ENCODE peak calls at places on chromosomes 5 and 9, in nine cellular contexts. I is heart left ventricle, L is endodermal cell, C is lung, Y is IMR-90, X is left ventricle myocardium inferior, O is sigmoid colon, S is OCI-LY7, T is spleen. Q is an unnamed sample.

GRCh38 chr5:100505984-100506670 is 29.0 kb upstream of the FAM174A start:
- DNase-seq in Y (peak), C (no peak), T (no peak), O (no peak), I (no peak), S (no peak), L (no peak), X (no peak), Q (no peak)

GRCh38 chr9:111036068-111036789 is 2.0 kb downstream of the LPAR1 start:
- DNase-seq in O (peak), L (peak), S (no peak), X (peak), T (peak), C (peak), I (peak), Y (peak), Q (peak)

GRCh38 chr5:128263357-128263756 is 179.8 kb downstream of the SLC12A2 start:
- DNase-seq in I (peak), T (no peak), C (no peak), O (no peak), S (no peak), Y (no peak), X (peak), L (no peak), Q (no peak)

GRCh38 chr5:103428411-103428871 is 134.1 kb downstream of the NUDT12 start:
- DNase-seq in I (peak), L (no peak), Y (peak), X (peak), S (no peak), C (no peak), O (no peak), T (no peak), Q (no peak)

GRCh38 chr9:91089405-91090131 is 272.1 kb downstream of the AUH start:
- DNase-seq in C (no peak), O (peak), I (no peak), T (no peak), L (peak), S (peak), X (no peak), Y (peak), Q (no peak)

GRCh38 chr9:88534456-88535225 is at the start of gene NXNL2:
- DNase-seq in L (peak), O (peak), Y (peak), S (no peak), T (peak), X (peak), C (peak), I (peak), Q (peak)

GRCh38 chr9:33443504-33444154 is 3.8 kb downstream of the AQP3 start:
- DNase-seq in S (no peak), Y (no peak), T (no peak), C (no peak), I (no peak), L (peak), O (no peak), X (no peak), Q (no peak)

GRCh38 chr5:132759114-132760042 is 12.2 kb downstream of the CCNI2 start:
- DNase-seq in C (no peak), S (no peak), I (no peak), X (no peak), O (no peak), T (no peak), Y (no peak), L (peak), Q (no peak)

GRCh38 chr5:42302186-42302585 is 121.1 kb upstream of the GHR start:
- DNase-seq in I (no peak), T (no peak), X (no peak), O (no peak), S (no peak), C (no peak), L (no peak), Y (no peak), Q (no peak)

GRCh38 chr5:87121315-87122170 is 146.1 kb upstream of the RASA1 start:
- DNase-seq in I (no peak), S (peak), Y (peak), X (no peak), C (no peak), T (no peak), L (no peak), O (no peak), Q (peak)

GRCh38 chr9:19201899-19202891 is 28.3 kb upstream of the DENND4C start:
- DNase-seq in L (peak), I (no peak), X (no peak), T (no peak), O (no peak), Y (no peak), S (no peak), C (no peak), Q (no peak)

GRCh38 chr9:135332516-135332915 is 147.1 kb upstream of the PPP1R26 start:
- DNase-seq in Y (no peak), T (no peak), S (no peak), O (no peak), C (no peak), X (no peak), I (no peak), L (peak), Q (no peak)

GRCh38 chr9:33249087-33249657 is 9.2 kb downstream of the SPINK4 start:
- DNase-seq in Y (no peak), L (no peak), X (no peak), T (peak), C (no peak), I (no peak), O (peak), S (peak), Q (no peak)

GRCh38 chr5:167633931-167634341 is 657.5 kb upstream of the WWC1 start:
- DNase-seq in O (no peak), C (no peak), Y (peak), I (no peak), S (no peak), T (no peak), L (no peak), X (no peak), Q (no peak)

GRCh38 chr9:13109781-13110180 is 169.7 kb downstream of the MPDZ start:
- DNase-seq in T (no peak), O (no peak), S (no peak), Y (no peak), C (no peak), I (no peak), L (no peak), X (no peak), Q (no peak)

GRCh38 chr5:55459572-55459971 is 75.2 kb downstream of the PLPP1 start:
- DNase-seq in S (no peak), L (no peak), X (no peak), Y (no peak), C (no peak), O (no peak), I (no peak), T (no peak), Q (no peak)

GRCh38 chr9:88746744-88747398 is 211.9 kb downstream of the NXNL2 start:
- DNase-seq in O (no peak), T (peak), C (no peak), S (no peak), Y (no peak), I (no peak), L (peak), X (no peak), Q (no peak)

GRCh38 chr9:8730618-8731017 is 931.0 kb upstream of the DMAC1 start:
- DNase-seq in S (no peak), L (no peak), Y (no peak), C (no peak), X (no peak), I (no peak), T (no peak), O (no peak), Q (no peak)

GRCh38 chr5:98041661-98042060 is 731.8 kb upstream of the RGMB start:
- DNase-seq in L (no peak), T (no peak), I (no peak), X (no peak), O (no peak), C (no peak), S (no peak), Y (no peak), Q (no peak)

GRCh38 chr5:42929871-42930270 is 110.2 kb downstream of the ANXA2R start:
- DNase-seq in I (no peak), L (no peak), T (no peak), C (no peak), X (no peak), S (no peak), O (no peak), Y (peak), Q (no peak)

GRCh38 chr5:154302181-154302580 is 111.6 kb downstream of the GALNT10 start:
- DNase-seq in I (peak), S (no peak), T (no peak), L (peak), C (no peak), O (peak), Y (no peak), X (peak), Q (no peak)

GRCh38 chr5:53478411-53479044 is 1.9 kb upstream of the FST start:
- DNase-seq in Y (peak), X (peak), L (peak), C (no peak), S (peak), O (no peak), T (peak), I (no peak), Q (no peak)

GRCh38 chr9:134055981-134056461 is 11.8 kb downstream of the BRD3 start:
- DNase-seq in T (peak), X (peak), O (peak), Y (peak), L (peak), C (peak), S (no peak), I (peak), Q (peak)

GRCh38 chr9:75636427-75637045 is 253.9 kb upstream of the PCSK5 start:
- DNase-seq in I (peak), L (no peak), T (no peak), Y (no peak), O (no peak), X (no peak), C (no peak), S (no peak), Q (no peak)

GRCh38 chr9:93558503-93558902 is 17.9 kb upstream of the PHF2 start:
- DNase-seq in L (no peak), S (no peak), O (no peak), Y (no peak), X (no peak), C (no peak), T (no peak), I (no peak), Q (no peak)

GRCh38 chr5:80238778-80239679 is 16.8 kb downstream of the SERINC5 start:
- DNase-seq in O (peak), L (no peak), C (peak), Y (peak), S (no peak), X (peak), T (no peak), I (peak), Q (no peak)

GRCh38 chr5:112077180-112077579 is 320.2 kb upstream of the NREP start:
- DNase-seq in L (no peak), S (no peak), I (no peak), X (no peak), O (no peak), Y (peak), T (no peak), C (no peak), Q (no peak)

GRCh38 chr9:123727332-123727731 is 202.6 kb downstream of the DENND1A start:
- DNase-seq in X (no peak), I (no peak), S (no peak), L (no peak), T (no peak), C (no peak), Y (peak), O (no peak), Q (no peak)

GRCh38 chr5:83919071-83920041 is 198.7 kb upstream of the HAPLN1 start:
- DNase-seq in S (no peak), L (no peak), O (no peak), X (no peak), C (no peak), I (no peak), Y (peak), T (no peak), Q (no peak)

GRCh38 chr5:194102-194501 is 2.8 kb downstream of the LRRC14B start:
- DNase-seq in O (peak), L (no peak), S (no peak), X (peak), I (peak), C (no peak), T (peak), Y (no peak), Q (no peak)

GRCh38 chr5:24909210-24909609 is 264.4 kb upstream of the CDH10 start:
- DNase-seq in X (no peak), S (no peak), T (no peak), Y (no peak), I (no peak), O (no peak), L (no peak), C (no peak), Q (no peak)

GRCh38 chr5:180646289-180646962 is 3.0 kb downstream of the FLT4 start:
- DNase-seq in T (no peak), S (no peak), X (no peak), O (no peak), C (no peak), L (no peak), Y (no peak), I (no peak), Q (peak)

GRCh38 chr5:40446910-40447309 is 232.8 kb upstream of the PTGER4 start:
- DNase-seq in I (no peak), T (no peak), L (no peak), C (no peak), S (no peak), X (no peak), Y (peak), O (no peak), Q (no peak)

GRCh38 chr5:65047948-65048690 is 279.4 kb downstream of the CWC27 start:
- DNase-seq in L (no peak), I (no peak), C (no peak), S (no peak), Y (no peak), X (no peak), O (no peak), T (no peak), Q (no peak)

GRCh38 chr9:114733814-114734213 is 51.8 kb upstream of the TEX48 start:
- DNase-seq in C (no peak), I (no peak), T (no peak), Y (peak), X (no peak), L (no peak), O (no peak), S (no peak), Q (no peak)

DNA sequence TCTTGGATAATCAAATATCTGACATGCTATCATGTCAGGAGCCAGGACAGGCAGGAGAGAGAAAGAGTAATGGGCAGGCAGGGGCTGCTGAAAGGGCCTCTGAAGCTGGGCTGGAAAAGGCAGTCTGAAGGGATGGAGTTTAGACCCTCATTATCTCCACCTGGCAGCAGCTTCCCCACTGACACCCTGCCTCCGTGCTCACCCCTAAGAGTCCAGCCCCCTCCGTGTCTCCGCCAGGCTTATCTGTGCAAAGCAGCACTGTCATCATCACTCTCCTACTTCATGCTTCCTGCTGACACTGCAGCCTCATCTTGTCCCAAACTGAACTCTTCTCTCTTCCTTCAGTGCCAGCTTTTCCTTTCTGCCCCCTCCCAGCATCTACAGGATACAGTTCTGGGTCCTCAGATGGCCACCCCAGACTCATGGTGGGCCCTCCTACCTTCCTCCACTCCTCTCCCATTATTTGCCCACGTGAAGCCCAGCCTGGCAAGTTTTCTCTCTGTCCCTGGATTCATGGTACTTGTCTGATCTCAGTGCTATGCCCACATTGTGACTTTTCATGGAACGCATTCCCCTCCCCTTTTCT is 70.9 kb upstream of the KLF9 start:
- DNase-seq in O (no peak), Y (no peak), L (no peak), C (no peak), S (no peak), I (peak), T (no peak), X (peak), Q (no peak)
- H3K27ac ChIP-seq in O (peak), Y (no peak), L (no peak), C (peak), S (no peak), I (peak), T (no peak), X (peak), Q (peak)

DNA sequence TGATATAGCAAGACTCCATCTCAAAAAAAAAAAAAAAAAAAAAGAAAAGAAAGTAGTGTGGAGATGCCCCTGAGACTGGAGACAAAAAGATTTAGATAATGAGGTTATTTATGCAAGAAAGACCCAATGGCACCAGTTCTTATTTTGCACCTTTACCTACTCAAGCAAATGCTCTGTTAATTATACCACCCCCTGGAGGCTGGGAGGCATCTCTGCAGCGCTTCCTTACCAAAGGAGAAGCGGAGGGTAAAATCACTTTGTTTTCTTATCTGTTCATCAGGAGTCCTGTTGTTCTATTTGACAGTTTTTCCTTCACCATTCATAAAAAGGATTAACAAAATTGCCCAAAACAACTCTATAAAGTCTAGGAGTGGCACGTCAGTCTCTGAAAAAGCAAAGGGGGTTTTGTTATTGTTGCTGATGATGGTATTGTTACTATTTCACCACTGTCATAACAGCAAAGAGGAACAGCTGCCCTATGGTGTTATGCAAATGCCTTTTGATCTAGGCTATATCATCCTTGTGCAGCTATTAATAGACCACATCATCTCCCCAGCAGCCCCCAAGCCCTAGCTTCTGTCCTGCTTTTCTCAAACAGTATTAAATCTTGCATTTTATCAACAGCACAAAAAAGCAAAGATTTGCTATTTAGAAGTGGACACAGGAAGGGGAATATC is 174.0 kb downstream of the PALM2AKAP2 start:
- DNase-seq in I (no peak), S (peak), L (no peak), X (no peak), O (no peak), T (no peak), C (no peak), Y (no peak), Q (no peak)
- TF ChIP-seq CTCF in I (no peak), S (peak), L (peak), X (no peak), O (no peak), T (no peak), C (no peak), Y (no peak), Q (no peak)

GRCh38 chr9:136411358-136411757 is 900 bp downstream of the PMPCA start:
- DNase-seq in I (no peak), L (no peak), O (no peak), T (no peak), C (no peak), Y (no peak), X (no peak), S (no peak), Q (no peak)
- H3K27ac ChIP-seq in I (no peak), L (no peak), O (peak), T (no peak), C (no peak), Y (peak), X (peak), S (no peak), Q (no peak)

GRCh38 chr5:34787035-34787434 is 51.9 kb upstream of the TTC23L start:
- DNase-seq in X (no peak), S (no peak), L (no peak), I (no peak), T (no peak), O (no peak), Y (no peak), C (no peak), Q (no peak)
- TF ChIP-seq CTCF in X (no peak), S (no peak), L (no peak), I (no peak), T (no peak), O (no peak), Y (no peak), C (no peak), Q (no peak)

GRCh38 chr5:174145091-174145490 is 99.6 kb downstream of the NSG2 start:
- DNase-seq in S (no peak), X (no peak), Y (no peak), I (no peak), C (no peak), T (no peak), O (no peak), L (no peak), Q (peak)
- H3K27ac ChIP-seq in S (no peak), X (no peak), Y (no peak), I (no peak), C (no peak), T (no peak), O (no peak), L (peak), Q (no peak)

DNA sequence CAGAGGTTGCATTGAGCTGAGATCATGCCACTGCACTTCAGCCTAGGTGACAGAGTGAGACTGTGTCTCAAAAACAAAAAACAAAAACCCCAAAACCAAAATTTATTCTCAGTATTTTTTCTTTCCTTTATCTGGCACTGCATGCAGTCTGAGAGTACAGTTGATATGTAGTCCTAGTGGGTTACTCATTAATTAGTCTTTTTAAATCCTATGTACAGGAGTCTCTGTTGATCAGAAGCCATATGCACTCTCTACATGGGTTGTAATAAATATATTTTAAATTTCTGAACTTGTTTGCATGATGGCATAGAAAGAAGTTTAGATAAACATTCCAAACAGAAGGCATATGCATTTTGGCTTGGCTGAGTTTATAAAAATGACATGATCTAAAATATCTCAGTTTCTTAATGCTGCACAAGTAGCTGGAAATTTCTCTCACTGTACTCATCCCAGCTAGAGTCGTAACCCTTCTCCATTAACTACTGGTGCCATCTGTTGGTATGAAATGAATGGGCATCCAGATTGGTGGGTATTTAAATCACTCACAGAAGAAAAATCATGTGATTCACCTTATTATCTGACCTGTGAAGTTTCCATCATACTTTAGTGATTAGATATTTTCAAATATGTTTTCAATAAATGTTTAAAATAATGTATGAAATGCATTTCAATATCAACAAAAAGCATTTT is 284.8 kb downstream of the CTNND2 start:
- DNase-seq in I (no peak), S (peak), X (no peak), L (no peak), C (no peak), O (no peak), Y (no peak), T (no peak), Q (no peak)
- TF ChIP-seq CTCF in I (peak), S (peak), X (peak), L (peak), C (no peak), O (no peak), Y (no peak), T (no peak), Q (no peak)

GRCh38 chr5:159905496-159905895 is 10.8 kb upstream of the ADRA1B start:
- DNase-seq in O (no peak), S (no peak), X (no peak), I (no peak), Y (peak), L (no peak), T (no peak), C (no peak), Q (no peak)
- H3K27ac ChIP-seq in O (no peak), S (no peak), X (no peak), I (no peak), Y (no peak), L (no peak), T (no peak), C (no peak), Q (peak)

GRCh38 chr9:6581266-6581665 is 64.3 kb downstream of the GLDC start:
- DNase-seq in C (no peak), T (no peak), Y (no peak), I (no peak), S (no peak), X (no peak), L (no peak), O (no peak), Q (no peak)

GRCh38 chr9:6575324-6575758 is 70.2 kb downstream of the GLDC start:
- DNase-seq in Y (no peak), L (peak), T (no peak), O (no peak), S (peak), X (no peak), I (no peak), C (no peak), Q (no peak)

DNA sequence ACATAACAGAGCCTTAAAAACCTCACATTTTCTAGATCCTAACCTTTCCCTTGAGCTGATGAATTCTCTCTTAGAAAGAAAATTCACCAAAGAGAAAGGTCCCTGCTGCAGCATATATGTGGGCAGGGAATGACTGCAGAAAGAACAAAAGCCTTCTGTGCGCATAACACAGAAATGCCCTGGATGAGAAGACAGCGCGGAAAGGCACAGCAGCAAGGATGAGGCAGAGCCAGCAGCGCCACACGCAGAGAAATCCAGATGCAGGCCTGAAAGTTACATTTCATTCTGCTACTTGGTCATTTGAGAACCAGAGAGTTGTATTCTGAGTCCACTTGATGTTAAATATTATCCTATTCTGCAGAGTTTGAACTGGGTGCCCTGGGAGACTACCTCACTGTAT is 68.6 kb downstream of the GLDC start:
- DNase-seq in I (no peak), O (no peak), X (no peak), T (no peak), Y (no peak), C (no peak), L (no peak), S (no peak), Q (no peak)
- TF ChIP-seq CTCF in I (no peak), O (no peak), X (no peak), T (no peak), Y (no peak), C (no peak), L (no peak), S (no peak), Q (no peak)

Q was measured in ascending aorta.